ENCODE peak calls at places on chromosomes 3 and 15, in eight cellular contexts. P, I, N, T, U, M, Q and G are unnamed samples.
A peak's percentile ranks its signal among the peaks of the same experiment; 100 is the strongest.

GRCh38 chr3:105907790-105908189 is 39.0 kb upstream of the CBLB start:
- DNase-seq in P (peak; percentile 25), I (no peak), N (no peak), T (no peak), U (no peak), M (no peak), Q (no peak), G (no peak)

GRCh38 chr15:93026359-93026758 is 62.7 kb downstream of the RGMA start:
- DNase-seq in P (no peak), I (no peak), N (no peak), T (no peak), U (peak; percentile 34), M (no peak), Q (no peak), G (peak; percentile 67)

GRCh38 chr15:87167055-87167454 is 1087.4 kb downstream of the AGBL1 start:
- DNase-seq in P (no peak), I (no peak), N (no peak), T (no peak), U (no peak), M (no peak), Q (no peak), G (no peak)

GRCh38 chr3:124117486-124117885 is 125.6 kb upstream of the ROPN1 start:
- DNase-seq in P (no peak), I (no peak), N (no peak), T (no peak), U (no peak), M (no peak), Q (no peak), G (no peak)

GRCh38 chr3:101695779-101696372 is 9.4 kb upstream of the RPL24 start:
- DNase-seq in P (no peak), I (peak; percentile 88), N (no peak), T (no peak), U (no peak), M (no peak), Q (no peak), G (no peak)

GRCh38 chr3:72892081-72892763 is 4.4 kb downstream of the GXYLT2 start:
- DNase-seq in P (no peak), I (peak; percentile 45), N (no peak), T (no peak), U (peak; percentile 45), M (peak; percentile 27), Q (no peak), G (no peak)

GRCh38 chr15:70309035-70309434 is 211.3 kb upstream of the TLE3 start:
- DNase-seq in P (no peak), I (no peak), N (no peak), T (no peak), U (no peak), M (no peak), Q (no peak), G (no peak)

GRCh38 chr3:194023501-194024280 is 112.3 kb upstream of the HES1 start:
- DNase-seq in P (no peak), I (no peak), N (no peak), T (no peak), U (no peak), M (no peak), Q (no peak), G (no peak)

GRCh38 chr15:38238311-38238710 is 14.3 kb upstream of the SPRED1 start:
- DNase-seq in P (no peak), I (no peak), N (no peak), T (no peak), U (no peak), M (no peak), Q (no peak), G (no peak)

GRCh38 chr15:90705212-90705611 is 11.9 kb upstream of the BLM start:
- DNase-seq in P (no peak), I (no peak), N (no peak), T (no peak), U (no peak), M (no peak), Q (no peak), G (no peak)

GRCh38 chr3:79154861-79155260 is 612.9 kb downstream of the ROBO1 start:
- DNase-seq in P (no peak), I (no peak), N (no peak), T (no peak), U (no peak), M (no peak), Q (no peak), G (no peak)

GRCh38 chr3:168981396-168981795 is 682.1 kb downstream of the MECOM start:
- DNase-seq in P (no peak), I (no peak), N (no peak), T (no peak), U (no peak), M (no peak), Q (no peak), G (no peak)

GRCh38 chr3:113173102-113173501 is 38.3 kb upstream of the BOC start:
- DNase-seq in P (no peak), I (no peak), N (no peak), T (no peak), U (no peak), M (no peak), Q (no peak), G (no peak)

GRCh38 chr15:33994005-33994615 is 25.8 kb downstream of the CHRM5 start:
- DNase-seq in P (no peak), I (no peak), N (no peak), T (no peak), U (no peak), M (no peak), Q (peak; percentile 60), G (no peak)

GRCh38 chr3:104584702-104585101 is 782.0 kb upstream of the ALCAM start:
- DNase-seq in P (no peak), I (no peak), N (no peak), T (no peak), U (no peak), M (no peak), Q (no peak), G (no peak)

GRCh38 chr3:122415762-122416654 is at the start of gene WDR5B:
- DNase-seq in P (peak; percentile 98), I (peak; percentile 98), N (peak; percentile 34), T (peak; percentile 99), U (peak; percentile 98), M (peak; percentile 99), Q (peak; percentile 99), G (peak; percentile 99)

GRCh38 chr3:170023165-170023564 is 14.6 kb upstream of the GPR160 start:
- DNase-seq in P (no peak), I (no peak), N (no peak), T (no peak), U (no peak), M (no peak), Q (no peak), G (no peak)

GRCh38 chr3:157127268-157127667 is 32.7 kb downstream of the CCNL1 start:
- DNase-seq in P (no peak), I (no peak), N (no peak), T (no peak), U (no peak), M (no peak), Q (no peak), G (no peak)

GRCh38 chr3:196335469-196335868 is 2.7 kb downstream of the TM4SF19 start:
- DNase-seq in P (no peak), I (no peak), N (peak; percentile 56), T (no peak), U (no peak), M (no peak), Q (no peak), G (no peak)

GRCh38 chr3:58353722-58354553 is 21.2 kb downstream of the PXK start:
- DNase-seq in P (no peak), I (no peak), N (no peak), T (no peak), U (no peak), M (no peak), Q (no peak), G (no peak)
- H3K4me1 ChIP-seq in P (peaks cover 68% of the 10 kb centered on the region), I (no peaks in the 10 kb centered on the region), N (peaks cover 2% of the 10 kb centered on the region), T (peaks cover 45% of the 10 kb centered on the region), U (no peaks in the 10 kb centered on the region), M (peaks cover 12% of the 10 kb centered on the region), Q (no peaks in the 10 kb centered on the region), G (peaks cover 30% of the 10 kb centered on the region)

GRCh38 chr3:53229606-53230005 is 26.2 kb downstream of the TKT start:
- DNase-seq in P (no peak), I (no peak), N (no peak), T (no peak), U (no peak), M (no peak), Q (no peak), G (no peak)

GRCh38 chr3:53230789-53231188 is 25.0 kb downstream of the TKT start:
- DNase-seq in P (no peak), I (no peak), N (no peak), T (no peak), U (no peak), M (no peak), Q (no peak), G (no peak)

GRCh38 chr3:53230041-53230621 is 25.7 kb downstream of the TKT start:
- DNase-seq in P (no peak), I (no peak), N (no peak), T (no peak), U (no peak), M (no peak), Q (no peak), G (no peak)

GRCh38 chr3:53227993-53228885 is 27.6 kb downstream of the TKT start:
- DNase-seq in P (no peak), I (no peak), N (peak; percentile 51), T (no peak), U (no peak), M (no peak), Q (no peak), G (no peak)

DNA sequence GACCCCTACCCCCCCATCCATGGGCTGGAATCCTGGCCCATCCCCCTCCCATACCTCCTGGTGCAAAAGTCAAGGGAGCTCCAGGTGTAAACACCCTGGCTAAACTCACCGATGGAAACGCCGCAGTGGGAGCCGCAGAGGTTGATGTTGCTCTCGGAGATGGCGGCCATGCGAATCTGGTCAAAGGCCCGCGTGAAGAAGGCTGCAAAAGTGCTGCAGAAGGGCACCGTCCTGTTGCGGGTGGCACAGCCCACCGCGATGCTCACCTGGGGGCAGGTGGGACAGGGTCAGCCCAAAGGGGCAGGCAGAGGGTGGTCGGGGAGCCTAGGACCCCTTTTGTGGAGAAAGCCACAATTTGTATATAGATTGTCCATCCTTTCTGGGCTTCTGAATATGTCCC is 26.7 kb downstream of the TKT start:
- DNase-seq in P (no peak), I (no peak), N (no peak), T (no peak), U (no peak), M (no peak), Q (no peak), G (no peak)
- H3K36me3 ChIP-seq in P (peaks cover 74% of the 10 kb centered on the region), I (peaks cover 52% of the 10 kb centered on the region), N (peaks cover 100% of the 10 kb centered on the region), T (peaks cover 100% of the 10 kb centered on the region), U (no peaks in the 10 kb centered on the region), M (peaks cover 74% of the 10 kb centered on the region), Q (peaks cover 100% of the 10 kb centered on the region), G (peaks cover 99% of the 10 kb centered on the region)

DNA sequence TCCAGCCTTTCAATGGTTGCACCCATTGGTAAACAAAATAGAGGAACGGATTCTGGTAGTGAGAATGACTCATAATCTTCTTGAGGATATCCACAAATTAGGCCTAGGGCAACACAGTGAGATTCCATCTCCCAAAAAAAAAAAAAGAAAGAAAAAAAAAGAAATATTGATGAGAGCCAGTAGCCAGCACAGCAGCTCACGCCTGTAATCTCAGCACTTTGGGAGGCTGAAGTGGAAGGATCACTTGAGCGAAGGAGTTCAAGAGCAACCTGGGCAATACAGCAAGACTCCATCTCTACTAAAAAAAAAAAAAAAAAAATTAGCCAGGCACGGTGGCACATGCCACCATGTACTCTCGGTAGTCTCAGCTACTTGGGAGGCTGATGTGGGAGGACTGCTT is 51.9 kb downstream of the DENND4A start:
- DNase-seq in P (no peak), I (no peak), N (no peak), T (no peak), U (no peak), M (no peak), Q (no peak), G (no peak)
- TF ChIP-seq EP300 in P (no peak), I (no peak), N (no peak), T (no peak), U (no peak), M (no peak), Q (no peak), G (no peak)

GRCh38 chr15:63052128-63052826 is 9.7 kb downstream of the TPM1 start:
- DNase-seq in P (no peak), I (no peak), N (no peak), T (no peak), U (no peak), M (no peak), Q (no peak), G (no peak)
- H3K4me1 ChIP-seq in P (peaks cover 6% of the 10 kb centered on the region), I (no peaks in the 10 kb centered on the region), N (peaks cover 47% of the 10 kb centered on the region), T (peaks cover 88% of the 10 kb centered on the region), U (peaks cover 26% of the 10 kb centered on the region), M (peaks cover 62% of the 10 kb centered on the region), Q (peaks cover 6% of the 10 kb centered on the region), G (peaks cover 74% of the 10 kb centered on the region)